ENCODE peak calls at places on chromosomes 11 and 22, in four cellular contexts. D is neural progenitor cell, J is GM23338, V is SK-N-SH. U is an unnamed sample.

GRCh38 chr11:128711136-128711535 is 17.3 kb downstream of the FLI1 start:
- DNase-seq in J (no peak), D (no peak), V (no peak), U (peak)

GRCh38 chr11:65310756-65311155 is 3.9 kb upstream of the CDC42EP2 start:
- DNase-seq in V (no peak), J (no peak), D (peak), U (no peak)

GRCh38 chr11:66020212-66020611 is 6.1 kb downstream of the CATSPER1 start:
- DNase-seq in D (no peak), V (no peak), J (no peak), U (no peak)

GRCh38 chr22:45704648-45705047 is 33.0 kb downstream of the ATXN10 start:
- DNase-seq in D (no peak), J (no peak), V (no peak), U (peak)

GRCh38 chr22:38831166-38831945 is 12.5 kb downstream of the NPTXR start:
- DNase-seq in V (no peak), D (no peak), J (no peak), U (peak)

GRCh38 chr11:119323532-119324033 is 6.7 kb upstream of the MCAM start:
- DNase-seq in D (peak), J (peak), V (peak), U (peak)

GRCh38 chr11:44817207-44817944 is 90.6 kb downstream of the TSPAN18 start:
- DNase-seq in J (no peak), V (no peak), D (no peak), U (peak)

GRCh38 chr11:1564535-1565172 is 7.4 kb downstream of the DUSP8 start:
- DNase-seq in J (peak), D (peak), V (peak), U (peak)

GRCh38 chr22:48870436-48870835 is 957.2 kb downstream of the BRD1 start:
- DNase-seq in V (no peak), J (no peak), D (no peak), U (no peak)
- TF ChIP-seq EZH2phosphoT487 in V (no peak), J (no peak), D (no peak), U (no peak)

DNA sequence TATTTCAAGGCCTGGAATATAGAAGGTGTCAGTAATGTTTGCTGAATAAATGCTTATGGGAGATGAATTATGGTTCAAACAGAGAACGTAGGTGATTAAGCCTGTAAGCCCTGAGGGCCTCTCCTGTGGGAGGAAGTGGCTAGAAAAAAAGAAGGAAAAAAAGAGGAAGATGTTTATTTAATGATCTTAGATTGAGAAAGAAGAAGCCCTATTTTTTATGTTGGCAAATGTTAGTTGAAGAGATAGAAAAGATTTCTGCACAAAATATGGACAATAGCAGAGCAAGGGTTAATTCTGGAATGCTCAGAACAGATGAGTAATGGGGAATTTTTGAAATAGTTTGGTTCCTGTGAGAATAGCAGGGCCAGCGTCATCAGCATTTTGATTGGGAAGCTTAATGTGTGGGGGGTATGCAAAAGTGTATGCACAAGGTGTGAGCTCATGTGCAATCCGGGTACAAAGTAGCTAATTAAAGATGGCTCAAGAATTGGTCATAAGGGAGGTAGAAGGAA is 95.7 kb downstream of the TEAD1 start:
- DNase-seq in J (peak), D (no peak), V (no peak), U (peak)
- TF ChIP-seq EZH2phosphoT487 in J (no peak), D (no peak), V (no peak), U (no peak)

GRCh38 chr11:88421530-88421929 is 84.0 kb upstream of the CTSC start:
- DNase-seq in J (peak), D (peak), V (no peak), U (peak)
- TF ChIP-seq EZH2phosphoT487 in J (no peak), D (no peak), V (no peak), U (no peak)

GRCh38 chr11:69374110-69374981 is 80.4 kb downstream of the MYEOV start:
- DNase-seq in J (no peak), D (no peak), V (peak), U (no peak)
- TF ChIP-seq EZH2phosphoT487 in J (no peak), D (no peak), V (no peak), U (no peak)

GRCh38 chr11:111176603-111177002 is 68.9 kb upstream of the POU2AF2 start:
- DNase-seq in J (no peak), V (no peak), D (no peak), U (no peak)

GRCh38 chr11:111173221-111173620 is 72.3 kb upstream of the POU2AF2 start:
- DNase-seq in J (no peak), V (no peak), D (no peak), U (peak)

GRCh38 chr11:111177037-111177988 is 68.2 kb upstream of the POU2AF2 start:
- DNase-seq in J (no peak), D (no peak), V (no peak), U (no peak)
- TF ChIP-seq EZH2phosphoT487 in J (no peak), D (no peak), V (no peak), U (no peak)

DNA sequence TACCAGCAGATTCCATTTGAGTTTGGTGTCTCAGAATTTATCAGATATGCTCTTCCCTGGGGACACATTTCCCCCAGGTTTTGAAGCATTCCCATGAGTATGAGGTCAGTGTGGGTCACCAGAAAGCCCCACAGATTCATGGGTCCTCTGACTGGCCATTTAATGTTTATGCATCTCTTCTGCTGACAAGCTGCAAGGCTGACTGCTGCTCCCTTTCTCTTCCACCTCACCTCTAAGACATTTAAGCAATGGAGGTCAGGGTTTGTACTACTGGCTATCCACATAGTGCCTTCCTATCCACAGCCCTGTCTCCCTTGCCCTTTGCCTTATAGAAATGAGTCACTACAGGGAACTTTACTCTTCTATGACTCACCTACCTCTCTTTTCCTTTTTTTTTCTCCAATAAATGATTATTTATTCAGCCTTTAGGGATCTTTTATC is 106.0 kb upstream of the TIMP3 start:
- DNase-seq in J (no peak), D (no peak), V (no peak), U (peak)
- TF ChIP-seq EZH2phosphoT487 in J (no peak), D (no peak), V (no peak), U (no peak)

DNA sequence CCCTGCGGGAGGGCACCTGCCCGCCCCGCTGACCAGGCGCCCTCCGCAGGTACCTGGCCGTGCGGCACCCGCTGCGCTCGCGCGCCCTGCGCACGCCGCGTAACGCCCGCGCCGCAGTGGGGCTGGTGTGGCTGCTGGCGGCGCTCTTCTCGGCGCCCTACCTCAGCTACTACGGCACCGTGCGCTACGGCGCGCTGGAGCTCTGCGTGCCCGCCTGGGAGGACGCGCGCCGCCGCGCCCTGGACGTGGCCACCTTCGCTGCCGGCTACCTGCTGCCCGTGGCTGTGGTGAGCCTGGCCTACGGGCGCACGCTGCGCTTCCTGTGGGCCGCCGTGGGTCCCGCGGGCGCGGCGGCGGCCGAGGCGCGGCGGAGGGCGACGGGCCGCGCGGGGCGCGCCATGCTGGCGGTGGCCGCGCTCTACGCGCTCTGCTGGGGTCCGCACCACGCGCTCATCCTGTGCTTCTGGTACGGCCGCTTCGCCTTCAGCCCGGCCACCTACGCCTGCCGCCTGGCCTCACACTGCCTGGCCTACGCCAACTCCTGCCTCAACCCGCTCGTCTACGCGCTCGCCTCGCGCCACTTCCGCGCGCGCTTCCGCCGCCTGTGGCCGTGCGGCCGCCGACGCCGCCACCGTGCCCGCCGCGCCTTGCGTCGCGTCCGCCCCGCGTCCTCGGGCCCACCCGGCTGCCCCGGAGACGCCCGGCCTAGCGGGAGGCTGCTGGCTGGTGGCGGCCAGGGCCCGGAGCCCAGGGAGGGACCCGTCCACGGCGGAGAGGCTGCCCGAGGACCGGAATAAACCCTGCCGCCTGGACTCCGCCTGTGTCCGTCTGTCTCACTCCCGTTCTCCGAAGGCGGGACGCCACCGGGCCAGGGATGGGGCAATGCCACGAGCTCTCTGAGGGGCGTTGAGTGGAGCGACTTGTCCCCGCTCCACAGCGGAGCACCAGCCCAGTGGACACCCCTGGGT is 1.8 kb downstream of the GALR3 start:
- DNase-seq in V (peak), D (peak), J (peak), U (peak)
- TF ChIP-seq EZH2phosphoT487 in V (no peak), D (peak), J (no peak), U (no peak)

U was measured in GM23248.